ENCODE peak calls at places on chromosome 12, in six cellular contexts. P is fibroblast of mammary gland; K is stimulated activated naive CD4-positive, alpha-beta T cell; F is frontal cortex; V is GM19239; G is SW480. B is an unnamed sample.

GRCh38 chr12:103632554-103633216 is 45.6 kb downstream of the STAB2 start:
- DNase-seq in P (peak; percentile 58), G (peak; percentile 26), F (no peak), V (peak; percentile 75), K (no peak), B (peak; percentile 81)

GRCh38 chr12:94560416-94561221 is 89.7 kb downstream of the TMCC3 start:
- DNase-seq in G (peak; percentile 73), F (no peak), P (peak; percentile 67), K (no peak), V (peak; percentile 40), B (peak; percentile 72)

GRCh38 chr12:6729186-6729585 is 5.3 kb downstream of the COPS7A start:
- DNase-seq in G (no peak), K (no peak), V (no peak), P (no peak), F (no peak), B (peak; percentile 68)

GRCh38 chr12:16844875-16845274 is 238.9 kb upstream of the LMO3 start:
- DNase-seq in V (no peak), F (no peak), G (peak; percentile 5), K (no peak), P (no peak), B (no peak)

GRCh38 chr12:11321980-11322379 is 11.7 kb upstream of the PRB4 start:
- DNase-seq in V (no peak), G (peak; percentile 17), K (no peak), F (no peak), P (no peak), B (no peak)

GRCh38 chr12:120373683-120374082 is 4.7 kb upstream of the MSI1 start:
- DNase-seq in F (no peak), K (no peak), V (no peak), P (no peak), G (no peak), B (no peak)

GRCh38 chr12:120980800-120981368 is 2.5 kb downstream of the HNF1A start:
- DNase-seq in K (no peak), V (no peak), G (no peak), P (no peak), F (no peak), B (no peak)

GRCh38 chr12:102249073-102249854 is 51.6 kb upstream of the PMCH start:
- DNase-seq in K (no peak), V (no peak), G (no peak), P (peak; percentile 11), F (no peak), B (no peak)

GRCh38 chr12:11688831-11689230 is 39.4 kb downstream of the ETV6 start:
- DNase-seq in V (no peak), K (no peak), P (peak; percentile 49), F (no peak), G (no peak), B (no peak)

GRCh38 chr12:113186033-113186365 is 478 bp downstream of the RITA1 start:
- DNase-seq in G (no peak), P (peak; percentile 34), F (no peak), K (no peak), V (no peak), B (no peak)

GRCh38 chr12:459430-460258 is at the start of gene B4GALNT3:
- DNase-seq in G (peak; percentile 79), F (peak; percentile 65), V (peak; percentile 58), P (peak; percentile 12), K (peak; percentile 12), B (peak; percentile 86)

GRCh38 chr12:123075591-123076171 is 75.2 kb downstream of the PITPNM2 start:
- DNase-seq in P (no peak), K (peak; percentile 78), F (no peak), V (peak; percentile 60), G (peak; percentile 20), B (no peak)

GRCh38 chr12:13001725-13002040 is 1.6 kb upstream of the HEBP1 start:
- DNase-seq in F (no peak), P (no peak), K (no peak), V (no peak), G (no peak), B (no peak)

GRCh38 chr12:67792185-67792584 is 143.6 kb downstream of the DYRK2 start:
- DNase-seq in V (no peak), G (no peak), P (no peak), K (no peak), F (no peak), B (no peak)

GRCh38 chr12:14403711-14404164 is 38.3 kb downstream of the ATF7IP start:
- DNase-seq in P (peak; percentile 69), K (peak; percentile 27), V (no peak), G (peak; percentile 39), F (no peak), B (no peak)

GRCh38 chr12:26239127-26239500 is 43.7 kb downstream of the SSPN start:
- DNase-seq in F (no peak), K (no peak), G (no peak), P (no peak), V (no peak), B (no peak)